ENCODE peak calls at places on chromosomes 5 and 9, in seven cellular contexts. One of them, this sample, is unnamed.
A peak's percentile ranks its signal among the peaks of the same experiment; 100 is the strongest.

GRCh38 chr9:3992924-3993323 is 306.9 kb downstream of the GLIS3 start:
- DNase-seq in cardiac fibroblast: peak; percentile 68
- DNase-seq in IMR-90: peak; percentile 68
- DNase-seq in transverse colon: no peak
- DNase-seq in fibroblast of the aortic adventitia: peak; percentile 85
- DNase-seq in neural crest cell: no peak
- DNase-seq in mesothelial cell of epicardium: no peak
- DNase-seq in this sample: no peak

GRCh38 chr5:137566780-137567179 is 67.7 kb upstream of the SPOCK1 start:
- DNase-seq in cardiac fibroblast: no peak
- DNase-seq in IMR-90: no peak
- DNase-seq in transverse colon: no peak
- DNase-seq in fibroblast of the aortic adventitia: no peak
- DNase-seq in neural crest cell: no peak
- DNase-seq in mesothelial cell of epicardium: no peak
- DNase-seq in this sample: no peak

GRCh38 chr5:59332236-59332973 is 561.1 kb downstream of the PDE4D start:
- DNase-seq in cardiac fibroblast: no peak
- DNase-seq in IMR-90: no peak
- DNase-seq in transverse colon: no peak
- DNase-seq in fibroblast of the aortic adventitia: no peak
- DNase-seq in neural crest cell: no peak
- DNase-seq in mesothelial cell of epicardium: no peak
- DNase-seq in this sample: no peak

GRCh38 chr5:142056831-142057696 is 44.2 kb upstream of the GNPDA1 start:
- DNase-seq in cardiac fibroblast: no peak
- DNase-seq in IMR-90: no peak
- DNase-seq in transverse colon: no peak
- DNase-seq in fibroblast of the aortic adventitia: no peak
- DNase-seq in neural crest cell: no peak
- DNase-seq in mesothelial cell of epicardium: no peak
- DNase-seq in this sample: no peak

GRCh38 chr9:91483189-91483691 is 59.6 kb upstream of the NFIL3 start:
- DNase-seq in cardiac fibroblast: peak; percentile 45
- DNase-seq in IMR-90: peak; percentile 47
- DNase-seq in transverse colon: no peak
- DNase-seq in fibroblast of the aortic adventitia: peak; percentile 61
- DNase-seq in neural crest cell: no peak
- DNase-seq in mesothelial cell of epicardium: no peak
- DNase-seq in this sample: no peak

GRCh38 chr9:13975628-13976250 is 338.2 kb downstream of the NFIB start:
- DNase-seq in cardiac fibroblast: peak; percentile 45
- DNase-seq in IMR-90: no peak
- DNase-seq in transverse colon: no peak
- DNase-seq in fibroblast of the aortic adventitia: no peak
- DNase-seq in neural crest cell: no peak
- DNase-seq in mesothelial cell of epicardium: no peak
- DNase-seq in this sample: no peak

GRCh38 chr9:137295313-137296213 is 6.5 kb downstream of the NRARP start:
- DNase-seq in cardiac fibroblast: no peak
- DNase-seq in IMR-90: no peak
- DNase-seq in transverse colon: peak; percentile 62
- DNase-seq in fibroblast of the aortic adventitia: no peak
- DNase-seq in neural crest cell: peak; percentile 70
- DNase-seq in mesothelial cell of epicardium: no peak
- DNase-seq in this sample: peak; percentile 71

GRCh38 chr9:21030389-21031035 is 928 bp downstream of the HACD4 start:
- DNase-seq in cardiac fibroblast: peak; percentile 56
- DNase-seq in IMR-90: peak; percentile 12
- DNase-seq in transverse colon: no peak
- DNase-seq in fibroblast of the aortic adventitia: peak; percentile 12
- DNase-seq in neural crest cell: no peak
- DNase-seq in mesothelial cell of epicardium: no peak
- DNase-seq in this sample: no peak

GRCh38 chr9:14314424-14314928 is 535 bp upstream of the NFIB start:
- DNase-seq in cardiac fibroblast: peak; percentile 96
- DNase-seq in IMR-90: peak; percentile 66
- DNase-seq in transverse colon: peak; percentile 82
- DNase-seq in fibroblast of the aortic adventitia: peak; percentile 96
- DNase-seq in neural crest cell: no peak
- DNase-seq in mesothelial cell of epicardium: peak; percentile 59
- DNase-seq in this sample: no peak

GRCh38 chr9:12702160-12702758 is 9.1 kb downstream of the TYRP1 start:
- DNase-seq in cardiac fibroblast: peak; percentile 77
- DNase-seq in IMR-90: peak; percentile 70
- DNase-seq in transverse colon: peak; percentile 16
- DNase-seq in fibroblast of the aortic adventitia: peak; percentile 85
- DNase-seq in neural crest cell: peak; percentile 45
- DNase-seq in mesothelial cell of epicardium: no peak
- DNase-seq in this sample: peak; percentile 50

GRCh38 chr5:132267166-132267739 is 9.8 kb downstream of the PDLIM4 start:
- DNase-seq in cardiac fibroblast: no peak
- DNase-seq in IMR-90: no peak
- DNase-seq in transverse colon: no peak
- DNase-seq in fibroblast of the aortic adventitia: no peak
- DNase-seq in neural crest cell: no peak
- DNase-seq in mesothelial cell of epicardium: no peak
- DNase-seq in this sample: no peak

GRCh38 chr5:175803254-175803653 is 68.1 kb upstream of the CPLX2 start:
- DNase-seq in cardiac fibroblast: no peak
- DNase-seq in IMR-90: no peak
- DNase-seq in transverse colon: no peak
- DNase-seq in fibroblast of the aortic adventitia: no peak
- DNase-seq in neural crest cell: no peak
- DNase-seq in mesothelial cell of epicardium: no peak
- DNase-seq in this sample: no peak

GRCh38 chr9:84325347-84325982 is 15.1 kb downstream of the SLC28A3 start:
- DNase-seq in cardiac fibroblast: peak; percentile 57
- DNase-seq in IMR-90: peak; percentile 48
- DNase-seq in transverse colon: no peak
- DNase-seq in fibroblast of the aortic adventitia: no peak
- DNase-seq in neural crest cell: no peak
- DNase-seq in mesothelial cell of epicardium: no peak
- DNase-seq in this sample: no peak

GRCh38 chr5:3843691-3844090 is 248.1 kb downstream of the IRX1 start:
- DNase-seq in cardiac fibroblast: no peak
- DNase-seq in IMR-90: no peak
- DNase-seq in transverse colon: no peak
- DNase-seq in fibroblast of the aortic adventitia: no peak
- DNase-seq in neural crest cell: no peak
- DNase-seq in mesothelial cell of epicardium: no peak
- DNase-seq in this sample: no peak

GRCh38 chr9:134742822-134743221 is 101.2 kb downstream of the COL5A1 start:
- DNase-seq in cardiac fibroblast: no peak
- DNase-seq in IMR-90: no peak
- DNase-seq in transverse colon: no peak
- DNase-seq in fibroblast of the aortic adventitia: no peak
- DNase-seq in neural crest cell: no peak
- DNase-seq in mesothelial cell of epicardium: no peak
- DNase-seq in this sample: no peak

GRCh38 chr9:29806941-29807625 is 2233.8 kb upstream of the C9orf72 start:
- DNase-seq in cardiac fibroblast: no peak
- DNase-seq in IMR-90: no peak
- DNase-seq in transverse colon: no peak
- DNase-seq in fibroblast of the aortic adventitia: no peak
- DNase-seq in neural crest cell: no peak
- DNase-seq in mesothelial cell of epicardium: no peak
- DNase-seq in this sample: no peak

GRCh38 chr5:32172908-32173393 is 1.2 kb downstream of the GOLPH3 start:
- DNase-seq in cardiac fibroblast: no peak
- DNase-seq in IMR-90: no peak
- DNase-seq in transverse colon: no peak
- DNase-seq in fibroblast of the aortic adventitia: no peak
- DNase-seq in neural crest cell: no peak
- DNase-seq in mesothelial cell of epicardium: no peak
- DNase-seq in this sample: no peak

DNA sequence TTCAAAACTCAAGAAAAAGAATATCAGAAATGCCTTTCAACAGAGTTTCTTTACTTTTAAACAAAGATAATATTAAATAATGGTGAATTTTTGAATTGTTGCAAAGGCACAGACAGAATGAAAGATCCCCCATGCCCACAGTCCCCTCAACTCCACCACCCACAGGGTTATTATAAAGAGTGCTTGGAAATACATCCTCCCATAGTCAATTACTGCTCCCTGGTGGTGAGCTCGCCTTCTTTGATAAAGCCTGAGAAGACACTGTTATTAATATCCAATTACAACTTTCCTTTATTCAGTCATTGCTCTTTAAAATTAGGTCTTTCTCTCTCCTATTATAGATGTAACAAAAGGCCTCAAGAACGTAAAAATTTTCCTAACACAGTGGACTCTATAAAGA is 490.2 kb upstream of the RORB start:
- DNase-seq in cardiac fibroblast: no peak
- DNase-seq in IMR-90: no peak
- DNase-seq in transverse colon: no peak
- DNase-seq in fibroblast of the aortic adventitia: peak; percentile 19
- DNase-seq in neural crest cell: no peak
- DNase-seq in mesothelial cell of epicardium: no peak
- DNase-seq in this sample: no peak
- TF ChIP-seq CTCF in cardiac fibroblast: no peak
- TF ChIP-seq CTCF in IMR-90: no peak
- TF ChIP-seq CTCF in transverse colon: no peak
- TF ChIP-seq CTCF in fibroblast of the aortic adventitia: peak; percentile 28
- TF ChIP-seq CTCF in neural crest cell: peak; percentile 19
- TF ChIP-seq CTCF in mesothelial cell of epicardium: no peak
- TF ChIP-seq CTCF in this sample: no peak

GRCh38 chr9:127349483-127350127 is 47.4 kb upstream of the SLC2A8 start:
- DNase-seq in cardiac fibroblast: no peak
- DNase-seq in IMR-90: no peak
- DNase-seq in transverse colon: no peak
- DNase-seq in fibroblast of the aortic adventitia: no peak
- DNase-seq in neural crest cell: no peak
- DNase-seq in mesothelial cell of epicardium: no peak
- DNase-seq in this sample: no peak

GRCh38 chr9:127345566-127345965 is 51.4 kb upstream of the SLC2A8 start:
- DNase-seq in cardiac fibroblast: no peak
- DNase-seq in IMR-90: no peak
- DNase-seq in transverse colon: no peak
- DNase-seq in fibroblast of the aortic adventitia: no peak
- DNase-seq in neural crest cell: no peak
- DNase-seq in mesothelial cell of epicardium: no peak
- DNase-seq in this sample: no peak

GRCh38 chr9:127344373-127344995 is 52.5 kb upstream of the SLC2A8 start:
- DNase-seq in cardiac fibroblast: no peak
- DNase-seq in IMR-90: peak; percentile 64
- DNase-seq in transverse colon: no peak
- DNase-seq in fibroblast of the aortic adventitia: no peak
- DNase-seq in neural crest cell: no peak
- DNase-seq in mesothelial cell of epicardium: no peak
- DNase-seq in this sample: no peak

GRCh38 chr9:127347831-127348699 is 48.9 kb upstream of the SLC2A8 start:
- DNase-seq in cardiac fibroblast: peak; percentile 69
- DNase-seq in IMR-90: peak; percentile 75
- DNase-seq in transverse colon: no peak
- DNase-seq in fibroblast of the aortic adventitia: peak; percentile 82
- DNase-seq in neural crest cell: no peak
- DNase-seq in mesothelial cell of epicardium: no peak
- DNase-seq in this sample: no peak

GRCh38 chr9:127346584-127346983 is 50.4 kb upstream of the SLC2A8 start:
- DNase-seq in cardiac fibroblast: no peak
- DNase-seq in IMR-90: no peak
- DNase-seq in transverse colon: no peak
- DNase-seq in fibroblast of the aortic adventitia: no peak
- DNase-seq in neural crest cell: no peak
- DNase-seq in mesothelial cell of epicardium: no peak
- DNase-seq in this sample: no peak
- TF ChIP-seq CTCF in cardiac fibroblast: peak; percentile 1
- TF ChIP-seq CTCF in IMR-90: peak; percentile 21
- TF ChIP-seq CTCF in transverse colon: no peak
- TF ChIP-seq CTCF in fibroblast of the aortic adventitia: peak; percentile 15
- TF ChIP-seq CTCF in neural crest cell: peak; percentile 12
- TF ChIP-seq CTCF in mesothelial cell of epicardium: no peak
- TF ChIP-seq CTCF in this sample: no peak

GRCh38 chr5:134227786-134228185 is 1.9 kb upstream of the PPP2CA start:
- DNase-seq in cardiac fibroblast: no peak
- DNase-seq in IMR-90: no peak
- DNase-seq in transverse colon: no peak
- DNase-seq in fibroblast of the aortic adventitia: no peak
- DNase-seq in neural crest cell: no peak
- DNase-seq in mesothelial cell of epicardium: no peak
- DNase-seq in this sample: no peak

GRCh38 chr5:134226441-134227192 is 744 bp upstream of the PPP2CA start:
- DNase-seq in cardiac fibroblast: no peak
- DNase-seq in IMR-90: peak; percentile 54
- DNase-seq in transverse colon: peak; percentile 91
- DNase-seq in fibroblast of the aortic adventitia: peak; percentile 38
- DNase-seq in neural crest cell: no peak
- DNase-seq in mesothelial cell of epicardium: no peak
- DNase-seq in this sample: peak; percentile 38

GRCh38 chr5:134227259-134227658 is 1.4 kb upstream of the PPP2CA start:
- DNase-seq in cardiac fibroblast: no peak
- DNase-seq in IMR-90: peak; percentile 23
- DNase-seq in transverse colon: peak; percentile 56
- DNase-seq in fibroblast of the aortic adventitia: peak; percentile 53
- DNase-seq in neural crest cell: no peak
- DNase-seq in mesothelial cell of epicardium: no peak
- DNase-seq in this sample: peak; percentile 43

GRCh38 chr5:134224905-134225779 is 731 bp downstream of the PPP2CA start:
- DNase-seq in cardiac fibroblast: peak; percentile 82
- DNase-seq in IMR-90: peak; percentile 87
- DNase-seq in transverse colon: peak; percentile 62
- DNase-seq in fibroblast of the aortic adventitia: peak; percentile 89
- DNase-seq in neural crest cell: peak; percentile 68
- DNase-seq in mesothelial cell of epicardium: peak; percentile 57
- DNase-seq in this sample: peak; percentile 87

GRCh38 chr5:134225780-134226440 is at the start of gene PPP2CA:
- DNase-seq in cardiac fibroblast: peak; percentile 99
- DNase-seq in IMR-90: peak; percentile 98
- DNase-seq in transverse colon: peak; percentile 99
- DNase-seq in fibroblast of the aortic adventitia: peak; percentile 99
- DNase-seq in neural crest cell: peak; percentile 100
- DNase-seq in mesothelial cell of epicardium: peak; percentile 97
- DNase-seq in this sample: peak; percentile 100
- TF ChIP-seq CTCF in cardiac fibroblast: no peak
- TF ChIP-seq CTCF in IMR-90: no peak
- TF ChIP-seq CTCF in transverse colon: no peak
- TF ChIP-seq CTCF in fibroblast of the aortic adventitia: no peak
- TF ChIP-seq CTCF in neural crest cell: no peak
- TF ChIP-seq CTCF in mesothelial cell of epicardium: no peak
- TF ChIP-seq CTCF in this sample: peak; percentile 12

GRCh38 chr5:1300581-1301083 is 5.8 kb upstream of the TERT start:
- DNase-seq in cardiac fibroblast: no peak
- DNase-seq in IMR-90: no peak
- DNase-seq in transverse colon: no peak
- DNase-seq in fibroblast of the aortic adventitia: no peak
- DNase-seq in neural crest cell: no peak
- DNase-seq in mesothelial cell of epicardium: no peak
- DNase-seq in this sample: no peak

GRCh38 chr5:1298723-1299510 is 4.0 kb upstream of the TERT start:
- DNase-seq in cardiac fibroblast: no peak
- DNase-seq in IMR-90: no peak
- DNase-seq in transverse colon: no peak
- DNase-seq in fibroblast of the aortic adventitia: no peak
- DNase-seq in neural crest cell: no peak
- DNase-seq in mesothelial cell of epicardium: no peak
- DNase-seq in this sample: no peak

GRCh38 chr5:1298067-1298551 is 3.2 kb upstream of the TERT start:
- DNase-seq in cardiac fibroblast: no peak
- DNase-seq in IMR-90: no peak
- DNase-seq in transverse colon: no peak
- DNase-seq in fibroblast of the aortic adventitia: no peak
- DNase-seq in neural crest cell: no peak
- DNase-seq in mesothelial cell of epicardium: no peak
- DNase-seq in this sample: no peak

GRCh38 chr5:1299961-1300360 is 5.1 kb upstream of the TERT start:
- DNase-seq in cardiac fibroblast: no peak
- DNase-seq in IMR-90: no peak
- DNase-seq in transverse colon: no peak
- DNase-seq in fibroblast of the aortic adventitia: no peak
- DNase-seq in neural crest cell: no peak
- DNase-seq in mesothelial cell of epicardium: no peak
- DNase-seq in this sample: no peak

GRCh38 chr5:1299511-1299850 is 4.6 kb upstream of the TERT start:
- DNase-seq in cardiac fibroblast: no peak
- DNase-seq in IMR-90: no peak
- DNase-seq in transverse colon: no peak
- DNase-seq in fibroblast of the aortic adventitia: no peak
- DNase-seq in neural crest cell: no peak
- DNase-seq in mesothelial cell of epicardium: no peak
- DNase-seq in this sample: no peak
- TF ChIP-seq CTCF in cardiac fibroblast: no peak
- TF ChIP-seq CTCF in IMR-90: no peak
- TF ChIP-seq CTCF in transverse colon: no peak
- TF ChIP-seq CTCF in fibroblast of the aortic adventitia: no peak
- TF ChIP-seq CTCF in neural crest cell: no peak
- TF ChIP-seq CTCF in mesothelial cell of epicardium: no peak
- TF ChIP-seq CTCF in this sample: no peak